ENCODE peak calls at places on chromosomes 13 and 19, in ten cellular contexts. A is tibial nerve, V is heart left ventricle, O is cardiac muscle cell, U is PC-3, G is stomach, Z is mucosa of descending colon, T is IMR-90, Y is thyroid gland, I is left ventricle myocardium inferior. S is an unnamed sample. For H3K4me1 and H3K36me3, the result is how much of the 10 kb centered on the place peaks cover.

GRCh38 chr13:47726394-47726793 is 274.7 kb downstream of the SUCLA2 start:
- DNase-seq in A (no peak), V (no peak), O (no peak), U (peak), G (no peak), Z (no peak), T (no peak), Y (no peak), I (no peak), S (no peak)

GRCh38 chr19:4066682-4067395 is at the start of gene ZBTB7A:
- DNase-seq in A (peak), V (peak), O (peak), U (peak), G (peak), Z (peak), T (peak), Y (peak), I (peak), S (peak)

GRCh38 chr13:99417151-99417820 is 84.0 kb upstream of the TM9SF2 start:
- DNase-seq in A (no peak), V (no peak), O (no peak), U (no peak), G (peak), Z (no peak), T (no peak), Y (no peak), I (no peak), S (no peak)

GRCh38 chr13:110702591-110703526 is 3.1 kb downstream of the CARS2 start:
- DNase-seq in A (no peak), V (no peak), O (peak), U (no peak), G (no peak), Z (no peak), T (peak), Y (no peak), I (no peak), S (no peak)

GRCh38 chr19:40702337-40703012 is 12.0 kb upstream of the NUMBL start:
- DNase-seq in A (no peak), V (peak), O (peak), U (peak), G (peak), Z (peak), T (no peak), Y (no peak), I (peak), S (no peak)

GRCh38 chr13:42970824-42971669 is 21.0 kb downstream of the EPSTI1 start:
- DNase-seq in A (no peak), V (no peak), O (peak), U (peak), G (peak), Z (peak), T (peak), Y (peak), I (no peak), S (peak)

GRCh38 chr19:28737021-28737525 is 475.9 kb downstream of the UQCRFS1 start:
- DNase-seq in A (no peak), V (no peak), O (peak), U (peak), G (no peak), Z (peak), T (peak), Y (peak), I (no peak), S (no peak)

GRCh38 chr13:30766957-30767603 is 31.7 kb downstream of the ALOX5AP start:
- DNase-seq in A (no peak), V (no peak), O (no peak), U (no peak), G (no peak), Z (no peak), T (no peak), Y (no peak), I (no peak), S (no peak)

GRCh38 chr13:110396913-110397379 is 89.9 kb downstream of the COL4A2 start:
- DNase-seq in A (peak), V (peak), O (no peak), U (peak), G (peak), Z (peak), T (peak), Y (peak), I (peak), S (no peak)

GRCh38 chr19:44955500-44956439 is 590 bp downstream of the CLPTM1 start:
- DNase-seq in A (no peak), V (no peak), O (peak), U (no peak), G (no peak), Z (no peak), T (no peak), Y (no peak), I (no peak), S (no peak)

GRCh38 chr19:12379732-12380443 is 14.4 kb upstream of the ZNF442 start:
- DNase-seq in A (no peak), V (no peak), O (no peak), U (no peak), G (no peak), Z (no peak), T (no peak), Y (no peak), I (no peak), S (no peak)

GRCh38 chr13:99991806-99992242 is 10.2 kb downstream of the ZIC2 start:
- DNase-seq in A (no peak), V (no peak), O (no peak), U (no peak), G (no peak), Z (no peak), T (no peak), Y (no peak), I (no peak), S (no peak)

GRCh38 chr19:40519352-40520322 is 52.8 kb downstream of the SPTBN4 start:
- DNase-seq in A (no peak), V (no peak), O (no peak), U (no peak), G (peak), Z (no peak), T (peak), Y (no peak), I (no peak), S (no peak)

GRCh38 chr13:114282143-114282685 is 813 bp downstream of the UPF3A start:
- DNase-seq in A (no peak), V (peak), O (peak), U (peak), G (peak), Z (peak), T (peak), Y (peak), I (peak), S (peak)

GRCh38 chr19:30093966-30094770 is 152.1 kb downstream of the URI1 start:
- DNase-seq in A (no peak), V (no peak), O (no peak), U (no peak), G (no peak), Z (no peak), T (no peak), Y (no peak), I (no peak), S (no peak)

GRCh38 chr19:49741210-49741844 is 21.8 kb downstream of the TSKS start:
- DNase-seq in A (no peak), V (no peak), O (no peak), U (no peak), G (no peak), Z (no peak), T (peak), Y (no peak), I (no peak), S (no peak)

GRCh38 chr19:40974633-40975037 is 16.4 kb upstream of the CYP2B6 start:
- DNase-seq in A (peak), V (peak), O (peak), U (peak), G (peak), Z (peak), T (peak), Y (peak), I (peak), S (peak)

GRCh38 chr19:5317321-5317720 is 23.3 kb downstream of the PTPRS start:
- DNase-seq in A (no peak), V (no peak), O (no peak), U (no peak), G (no peak), Z (no peak), T (no peak), Y (no peak), I (no peak), S (no peak)

GRCh38 chr19:862529-863304 is 3.3 kb downstream of the CFD start:
- DNase-seq in A (peak), V (no peak), O (peak), U (no peak), G (peak), Z (peak), T (peak), Y (peak), I (no peak), S (no peak)
- H3K4me1 ChIP-seq in A (under half), V (under half), O (under half), U (under half), G (under half), Z (under half), T (under half), Y (under half), I (under half), S (under half)

GRCh38 chr19:42204684-42205083 is 12.8 kb downstream of the DEDD2 start:
- DNase-seq in A (no peak), V (no peak), O (no peak), U (no peak), G (no peak), Z (no peak), T (no peak), Y (no peak), I (no peak), S (no peak)
- H3K36me3 ChIP-seq in A (under half), V (under half), O (under half), U (under half), G (half or more), Z (under half), T (half or more), Y (half or more), I (half or more), S (half or more)

DNA sequence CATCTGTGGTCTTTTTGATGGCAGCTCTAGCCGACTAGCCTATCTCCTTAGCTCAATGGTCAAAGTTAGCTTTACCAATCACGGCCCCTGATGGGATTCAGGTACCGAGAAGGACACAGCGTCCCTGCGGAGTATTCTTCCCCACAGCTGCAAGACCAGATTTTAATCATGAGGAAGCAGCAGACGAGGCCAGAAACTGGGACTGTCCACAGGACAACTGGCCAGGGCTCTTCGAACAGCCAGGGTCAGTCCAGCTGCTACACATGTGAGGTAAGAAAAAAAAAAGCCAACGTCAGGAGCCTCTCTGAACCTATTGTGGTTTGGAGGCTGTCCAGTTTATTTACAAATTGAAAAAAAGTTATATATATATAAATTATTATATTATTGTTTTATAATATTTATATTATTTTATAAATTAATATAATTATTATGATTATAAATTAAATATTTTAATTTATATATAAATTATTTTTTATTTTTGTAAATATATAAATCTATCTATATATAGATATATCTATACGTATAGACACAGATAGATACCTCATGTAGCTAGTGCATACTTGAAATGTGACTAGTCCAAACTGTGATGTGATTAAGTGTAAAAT is 10.8 kb downstream of the RINL start:
- DNase-seq in A (no peak), V (no peak), O (no peak), U (no peak), G (no peak), Z (no peak), T (no peak), Y (no peak), I (no peak), S (no peak)
- H3K4me1 ChIP-seq in A (under half), V (under half), O (under half), U (under half), G (under half), Z (under half), T (under half), Y (under half), I (under half), S (under half)

GRCh38 chr19:11033763-11034162 is 55.5 kb upstream of the LDLR start:
- DNase-seq in A (no peak), V (no peak), O (no peak), U (no peak), G (no peak), Z (no peak), T (no peak), Y (no peak), I (no peak), S (no peak)
- H3K36me3 ChIP-seq in A (under half), V (under half), O (half or more), U (half or more), G (half or more), Z (under half), T (half or more), Y (half or more), I (half or more), S (half or more)

S was measured in HAP-1.